ENCODE peak calls at places on chromosomes 2 and 18, in four cellular contexts. A is GM12878, H is HepG2, J is H1. B is an unnamed sample. For H3K4me1, the result is how much of the 10 kb centered on the place peaks cover.

GRCh38 chr2:27249891-27250651 is 12.8 kb downstream of the SLC30A3 start:
- DNase-seq in A (no peak), H (peak), J (peak), B (peak)

GRCh38 chr2:109238580-109238979 is 109.6 kb downstream of the SH3RF3 start:
- DNase-seq in A (peak), H (no peak), J (no peak), B (no peak)

GRCh38 chr2:17543131-17543660 is 2.7 kb downstream of the VSNL1 start:
- DNase-seq in A (no peak), H (no peak), J (no peak), B (no peak)

GRCh38 chr2:231795525-231796327 is 9.5 kb downstream of the COPS7B start:
- DNase-seq in A (no peak), H (peak), J (no peak), B (no peak)

GRCh38 chr18:7626922-7627440 is 59.9 kb downstream of the PTPRM start:
- DNase-seq in A (no peak), H (peak), J (no peak), B (no peak)

GRCh38 chr2:173740639-173741038 is 224.5 kb downstream of the SP3 start:
- DNase-seq in A (no peak), H (no peak), J (no peak), B (no peak)

GRCh38 chr2:132544045-132544630 is 125.9 kb downstream of the LYPD1 start:
- DNase-seq in A (no peak), H (no peak), J (no peak), B (no peak)

GRCh38 chr2:70549962-70550361 is 3.7 kb downstream of the TGFA start:
- DNase-seq in A (no peak), H (no peak), J (no peak), B (no peak)

GRCh38 chr2:50126845-50127244 is 905.1 kb downstream of the NRXN1 start:
- DNase-seq in A (no peak), H (no peak), J (no peak), B (no peak)

GRCh38 chr2:221975151-221975550 is 323.6 kb downstream of the PAX3 start:
- DNase-seq in A (no peak), H (no peak), J (no peak), B (no peak)

GRCh38 chr2:65835106-65835505 is 402.7 kb upstream of the SPRED2 start:
- DNase-seq in A (no peak), H (no peak), J (no peak), B (no peak)

GRCh38 chr2:192190474-192190873 is 4.3 kb downstream of the TMEFF2 start:
- DNase-seq in A (no peak), H (peak), J (no peak), B (no peak)

GRCh38 chr2:142853912-142854311 is 23.6 kb upstream of the KYNU start:
- DNase-seq in A (no peak), H (no peak), J (no peak), B (no peak)

GRCh38 chr2:25324905-25325592 is 16.7 kb downstream of the DNMT3A start:
- DNase-seq in A (no peak), H (no peak), J (no peak), B (no peak)

GRCh38 chr2:146734042-146734715 is 1110.7 kb upstream of the ACVR2A start:
- DNase-seq in A (peak), H (peak), J (no peak), B (peak)

GRCh38 chr18:57959278-57959677 is 84.7 kb upstream of the NEDD4L start:
- DNase-seq in A (no peak), H (peak), J (no peak), B (peak)

GRCh38 chr2:3376821-3377220 is 797 bp downstream of the EIPR1 start:
- DNase-seq in A (no peak), H (no peak), J (no peak), B (no peak)

GRCh38 chr18:35347991-35348390 is 3.8 kb upstream of the ZNF24 start:
- DNase-seq in A (no peak), H (no peak), J (no peak), B (no peak)

GRCh38 chr18:74778191-74778847 is 180.6 kb downstream of the ZNF407 start:
- DNase-seq in A (no peak), H (no peak), J (no peak), B (no peak)

GRCh38 chr18:70028734-70029133 is 81.1 kb upstream of the CD226 start:
- DNase-seq in A (peak), H (no peak), J (no peak), B (no peak)

GRCh38 chr2:224359569-224359968 is 42.3 kb downstream of the FAM124B start:
- DNase-seq in A (no peak), H (peak), J (no peak), B (peak)

DNA sequence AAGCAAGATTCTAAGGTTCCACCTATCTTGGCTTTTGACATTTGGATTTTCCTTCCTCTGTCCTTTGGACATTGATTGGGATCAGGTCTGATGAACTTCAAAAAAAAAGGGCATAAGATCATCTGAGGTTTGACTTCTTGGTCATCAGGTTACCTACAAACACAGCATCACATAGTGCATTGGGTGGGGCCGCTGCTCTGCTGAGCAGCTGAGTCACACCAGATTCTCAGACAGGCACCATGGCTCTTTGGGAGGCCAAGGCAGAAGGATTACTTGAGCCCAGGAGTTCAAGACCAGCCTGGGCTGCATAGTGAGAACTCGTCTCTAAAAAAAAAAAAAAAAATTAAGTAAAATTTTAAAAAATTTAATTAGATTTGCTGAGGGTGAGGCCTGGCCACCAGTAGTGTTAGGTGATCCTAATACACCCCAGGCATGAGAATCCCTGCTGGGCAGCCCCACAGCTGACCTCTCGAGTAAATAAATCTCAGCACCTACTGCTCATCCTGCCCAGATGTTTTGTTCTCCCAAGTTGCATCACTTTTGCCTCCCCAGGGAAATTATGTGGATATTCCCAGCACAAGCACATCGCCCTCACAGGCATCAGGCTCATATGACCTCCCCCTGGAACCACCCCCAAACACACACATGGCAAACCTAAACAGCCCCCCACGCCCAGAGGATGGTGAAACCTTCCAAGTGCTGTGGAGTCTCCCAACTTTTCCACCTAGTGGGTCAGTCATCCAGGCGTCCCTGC is 5.3 kb downstream of the MLPH start:
- DNase-seq in A (no peak), H (no peak), J (no peak), B (no peak)
- TF ChIP-seq SUZ12 in A (no peak), H (no peak), J (no peak), B (no peak)

DNA sequence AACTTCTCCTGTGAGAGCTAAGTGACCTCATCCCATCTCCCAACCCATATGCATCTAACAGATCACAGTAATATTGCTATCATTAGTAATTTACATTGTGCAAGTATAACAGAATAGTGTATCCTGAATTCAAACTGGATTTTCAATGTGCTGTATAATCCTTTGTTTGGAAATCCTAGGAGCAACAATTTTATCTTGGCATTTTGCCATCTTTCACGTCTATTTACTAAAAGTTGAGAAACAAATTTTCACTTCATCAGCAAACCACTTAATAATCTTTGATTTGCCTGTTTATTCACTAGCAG is 3.8 kb downstream of the HNRNPLL start:
- DNase-seq in A (no peak), H (peak), J (no peak), B (no peak)
- H3K4me1 ChIP-seq in A (under half), H (half or more), J (under half), B (under half)

GRCh38 chr2:222982010-222982908 is 69.7 kb upstream of the KCNE4 start:
- DNase-seq in A (no peak), H (peak), J (no peak), B (no peak)
- TF ChIP-seq ZNF274 in A (no peak), H (no peak), J (no peak), B (no peak)

DNA sequence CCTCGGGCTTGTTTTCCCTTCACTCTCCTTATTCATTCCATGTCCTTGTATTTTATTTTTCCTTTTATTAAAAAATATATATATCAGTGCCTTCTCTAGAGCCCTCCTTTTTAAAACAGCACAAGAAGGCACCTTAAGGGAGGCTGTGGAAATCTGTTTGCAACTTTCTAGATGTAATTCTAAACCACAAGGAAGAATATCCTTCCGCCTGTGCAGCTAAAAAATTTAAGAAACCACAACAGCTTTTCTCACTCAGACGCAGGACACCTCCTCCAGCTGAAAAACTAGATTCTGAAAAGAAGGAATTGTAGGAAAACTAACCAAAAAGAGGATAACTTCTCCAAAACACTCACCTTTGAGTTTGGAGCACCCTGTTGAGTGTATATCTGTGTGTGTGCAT is 142.2 kb downstream of the BCL11A start:
- DNase-seq in A (no peak), H (no peak), J (no peak), B (no peak)
- TF ChIP-seq SUZ12 in A (no peak), H (no peak), J (no peak), B (no peak)

DNA sequence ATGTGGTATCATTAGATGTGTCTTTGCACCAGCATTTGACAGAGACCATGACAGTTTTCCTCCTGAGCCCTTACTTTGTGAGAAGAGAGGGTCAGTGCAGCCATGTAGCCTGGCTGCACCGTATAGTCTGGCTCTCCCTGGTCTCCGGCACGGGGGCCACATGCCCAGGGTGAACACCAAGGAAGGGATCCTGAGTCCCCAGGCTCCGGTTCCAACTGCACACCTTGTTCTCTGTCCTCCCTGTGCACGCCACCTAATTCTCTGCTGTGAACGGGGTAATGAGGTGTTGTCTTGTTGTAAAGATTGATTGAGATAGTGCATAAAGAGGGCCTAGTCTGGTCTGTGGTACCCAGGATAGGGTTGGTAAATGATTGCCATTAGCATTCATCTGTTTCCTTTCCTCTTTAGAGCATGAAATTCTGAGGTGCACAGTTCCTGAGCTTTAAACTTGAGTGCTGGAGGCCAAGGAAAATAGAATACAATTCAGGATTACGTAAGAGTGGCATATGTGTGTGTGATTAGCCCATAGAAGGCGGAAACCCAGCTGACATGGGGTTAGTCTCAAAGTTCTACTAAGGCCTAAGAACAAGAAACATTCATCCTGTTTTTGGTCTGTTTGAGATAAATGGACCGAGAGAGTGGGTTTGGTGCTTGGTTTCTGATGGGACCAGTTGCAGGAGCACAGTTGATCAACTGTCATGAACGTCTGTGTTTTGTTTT is 55.5 kb downstream of the NCK2 start:
- DNase-seq in A (no peak), H (peak), J (no peak), B (no peak)
- H3K4me1 ChIP-seq in A (half or more), H (half or more), J (under half), B (under half)

GRCh38 chr2:53058526-53058925 is 709.1 kb upstream of the CHAC2 start:
- DNase-seq in A (no peak), H (no peak), J (peak), B (peak)
- TF ChIP-seq ZNF274 in A (no peak), H (no peak), J (no peak), B (no peak)

GRCh38 chr2:106277426-106277825 is 83.3 kb upstream of the UXS1 start:
- DNase-seq in A (no peak), H (no peak), J (no peak), B (no peak)
- TF ChIP-seq SUZ12 in A (no peak), H (no peak), J (no peak), B (no peak)

DNA sequence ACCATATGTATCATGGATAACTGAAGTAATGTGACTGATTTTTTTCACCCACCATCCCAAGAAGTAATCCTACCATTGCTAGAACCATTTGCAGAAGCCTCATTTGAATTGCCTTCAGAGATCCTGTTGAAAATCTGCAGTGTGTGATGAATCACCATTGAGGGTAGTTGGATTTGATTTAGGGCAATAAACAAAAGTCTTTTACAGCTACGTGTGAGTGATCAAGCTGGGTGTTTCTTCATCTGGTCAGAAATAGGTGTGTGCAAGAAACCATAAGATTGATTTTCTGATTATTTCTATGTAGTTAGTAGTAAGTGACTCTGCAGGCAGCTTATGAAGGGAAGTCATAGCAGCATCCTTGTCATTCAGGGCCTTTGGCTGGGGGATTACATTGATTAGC is 159.6 kb downstream of the MGAT5 start:
- DNase-seq in A (no peak), H (no peak), J (no peak), B (no peak)
- H3K4me1 ChIP-seq in A (under half), H (half or more), J (under half), B (under half)

B was measured in NT2/D1.